ENCODE peak calls at places on chromosomes 2 and 18, in four cellular contexts. H, X, W and Y are unnamed samples.

GRCh38 chr2:120233292-120233691 is 10.1 kb upstream of the TMEM185B start:
- DNase-seq in H (no peak), X (no peak), W (no peak), Y (no peak)

GRCh38 chr2:101116841-101117552 is 34.2 kb downstream of the TBC1D8 start:
- DNase-seq in H (no peak), X (no peak), W (peak), Y (no peak)

GRCh38 chr2:112784199-112785189 is at the start of gene IL1A:
- DNase-seq in W (no peak), X (peak), H (no peak), Y (no peak)

GRCh38 chr2:26279886-26280285 is 35.1 kb downstream of the HADHB start:
- DNase-seq in H (no peak), W (no peak), X (no peak), Y (no peak)

GRCh38 chr2:66574701-66575624 is 140.0 kb downstream of the MEIS1 start:
- DNase-seq in W (peak), H (no peak), X (peak), Y (peak)

GRCh38 chr2:42010743-42011298 is 37.0 kb upstream of the PKDCC start:
- DNase-seq in W (no peak), X (no peak), H (no peak), Y (no peak)

GRCh38 chr2:79935771-79936657 is 368.5 kb downstream of the LRRTM1 start:
- DNase-seq in H (no peak), W (peak), X (peak), Y (peak)

GRCh38 chr2:238097201-238097987 is 2.7 kb upstream of the ESPNL start:
- DNase-seq in H (no peak), W (no peak), X (no peak), Y (no peak)

GRCh38 chr18:3596324-3597158 is 146.6 kb downstream of the TGIF1 start:
- DNase-seq in H (no peak), X (peak), W (peak), Y (no peak)

GRCh38 chr2:25545899-25546298 is 127.5 kb downstream of the DTNB start:
- DNase-seq in H (no peak), W (peak), X (peak), Y (no peak)

GRCh38 chr2:48439102-48439501 is 90.9 kb upstream of the STON1 start:
- DNase-seq in W (no peak), X (no peak), H (no peak), Y (no peak)

GRCh38 chr2:151518802-151519201 is 109.1 kb downstream of the RIF1 start:
- DNase-seq in W (no peak), X (no peak), H (no peak), Y (no peak)

GRCh38 chr2:740446-741293 is 63.5 kb upstream of the TMEM18 start:
- DNase-seq in H (no peak), W (peak), X (peak), Y (peak)

GRCh38 chr2:136116813-136117390 is 1.0 kb downstream of the CXCR4 start:
- DNase-seq in W (no peak), H (no peak), X (no peak), Y (no peak)

GRCh38 chr2:210660-211059 is 53.2 kb downstream of the SH3YL1 start:
- DNase-seq in W (no peak), X (no peak), H (no peak), Y (no peak)

GRCh38 chr2:213766465-213766891 is 482.2 kb downstream of the SPAG16 start:
- DNase-seq in H (peak), X (no peak), W (no peak), Y (no peak)

GRCh38 chr18:500230-500555 is 308 bp downstream of the COLEC12 start:
- DNase-seq in X (no peak), W (no peak), H (no peak), Y (no peak)

GRCh38 chr2:151260492-151261239 is 997 bp downstream of the RBM43 start:
- DNase-seq in H (peak), W (no peak), X (peak), Y (no peak)

GRCh38 chr2:187302619-187303018 is 145.4 kb downstream of the CALCRL start:
- DNase-seq in H (no peak), X (no peak), W (no peak), Y (no peak)

GRCh38 chr2:1210352-1210751 is 202.9 kb upstream of the TPO start:
- DNase-seq in H (no peak), X (no peak), W (no peak), Y (no peak)

GRCh38 chr18:37309861-37310260 is 255.7 kb downstream of the CELF4 start:
- DNase-seq in H (no peak), W (peak), X (no peak), Y (no peak)

GRCh38 chr2:150689600-150689999 is 202.1 kb upstream of the RND3 start:
- DNase-seq in H (no peak), X (no peak), W (no peak), Y (no peak)

GRCh38 chr2:141741652-141742051 is 389.2 kb downstream of the LRP1B start:
- DNase-seq in W (no peak), H (no peak), X (no peak), Y (no peak)

GRCh38 chr2:222693837-222694236 is 22.4 kb downstream of the MOGAT1 start:
- DNase-seq in H (no peak), W (peak), X (no peak), Y (no peak)
- TF ChIP-seq CREB1 in H (no peak), W (no peak), X (no peak), Y (no peak)

DNA sequence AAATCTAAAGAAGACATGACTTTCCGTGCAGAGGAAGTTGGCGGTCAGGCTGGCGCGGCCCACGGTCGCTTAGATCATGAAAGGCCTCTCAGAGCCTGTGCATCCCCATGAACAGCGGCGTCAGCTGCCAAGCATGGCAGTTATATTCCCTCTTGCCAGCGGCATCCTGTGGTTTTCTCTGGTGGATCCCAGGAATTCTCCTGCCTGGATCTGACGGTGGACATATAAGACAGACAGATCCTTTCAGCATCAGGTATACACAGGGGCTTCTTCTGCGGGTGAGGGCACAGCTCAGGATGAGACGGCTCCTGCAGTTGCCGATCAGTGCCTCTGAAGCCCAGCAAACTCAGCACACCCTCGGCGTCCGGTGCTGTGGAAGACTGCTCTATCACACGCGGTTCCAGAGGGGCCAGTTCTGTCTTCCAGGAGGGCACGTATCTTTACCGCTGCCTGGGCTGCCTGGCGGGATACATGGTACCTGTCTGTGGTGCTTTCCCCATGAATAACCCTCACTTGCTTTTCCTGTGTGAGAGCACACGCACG is 157.8 kb downstream of the LDLRAD4 start:
- DNase-seq in W (no peak), H (no peak), X (no peak), Y (no peak)
- TF ChIP-seq HDAC2 in W (no peak), H (no peak), X (no peak), Y (no peak)

GRCh38 chr2:39738941-39739340 is 40.1 kb downstream of the THUMPD2 start:
- DNase-seq in H (no peak), X (no peak), W (no peak), Y (no peak)

GRCh38 chr2:39736593-39736992 is 42.5 kb downstream of the THUMPD2 start:
- DNase-seq in W (no peak), X (no peak), H (no peak), Y (no peak)

GRCh38 chr2:39739386-39739785 is 39.7 kb downstream of the THUMPD2 start:
- DNase-seq in W (no peak), H (no peak), X (no peak), Y (no peak)

GRCh38 chr2:39735648-39736047 is 43.4 kb downstream of the THUMPD2 start:
- DNase-seq in H (no peak), W (no peak), X (no peak), Y (no peak)

GRCh38 chr2:39737661-39738060 is 41.4 kb downstream of the THUMPD2 start:
- DNase-seq in X (no peak), H (no peak), W (no peak), Y (peak)
- TF ChIP-seq CREB1 in X (no peak), H (no peak), W (no peak), Y (no peak)

GRCh38 chr2:64915510-64915900 is 73.7 kb upstream of the SLC1A4 start:
- DNase-seq in H (no peak), X (no peak), W (no peak), Y (no peak)

GRCh38 chr2:64918220-64918886 is 70.8 kb upstream of the SLC1A4 start:
- DNase-seq in W (no peak), H (no peak), X (no peak), Y (peak)

GRCh38 chr2:64913357-64913869 is 75.8 kb upstream of the SLC1A4 start:
- DNase-seq in W (peak), X (peak), H (no peak), Y (no peak)

GRCh38 chr2:64914247-64914646 is 75.0 kb upstream of the SLC1A4 start:
- DNase-seq in X (no peak), H (no peak), W (no peak), Y (no peak)

DNA sequence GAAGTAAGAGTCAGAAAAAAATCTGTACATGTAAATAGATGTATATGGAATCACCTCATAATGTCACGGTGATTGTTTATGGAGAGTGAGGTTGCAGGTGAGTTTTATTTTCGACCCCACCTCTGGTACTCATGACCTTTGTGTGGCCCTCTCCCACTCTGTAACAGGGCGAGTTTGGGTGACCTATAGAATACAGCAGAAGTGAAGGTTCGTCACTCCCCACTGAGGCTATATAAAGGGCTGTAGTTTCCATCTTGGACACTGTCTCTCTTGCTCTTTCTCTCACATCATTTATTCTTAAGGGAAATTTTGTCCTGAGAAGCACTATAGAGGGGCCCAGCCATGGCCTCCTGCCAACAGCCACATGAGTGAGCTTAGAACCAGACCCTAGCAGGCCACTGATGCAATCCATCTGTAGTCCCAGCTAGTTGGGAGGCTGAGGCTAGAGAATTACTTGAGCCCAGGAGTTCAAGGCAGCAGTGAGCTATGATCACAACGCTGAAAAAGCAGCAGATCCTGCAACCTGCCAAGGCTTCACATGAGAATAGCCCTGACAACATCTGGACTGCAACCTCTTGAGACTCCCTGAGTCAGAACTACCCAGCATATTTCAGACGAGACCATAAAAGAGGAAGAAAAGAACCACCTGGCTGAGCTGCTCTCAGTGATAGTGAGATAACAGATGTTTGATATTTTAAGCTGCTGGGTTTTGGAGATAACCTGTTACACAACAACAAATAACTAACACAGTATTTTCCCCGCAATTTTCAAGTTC is 74.3 kb upstream of the SLC1A4 start:
- DNase-seq in W (no peak), H (peak), X (peak), Y (no peak)
- TF ChIP-seq HDAC2 in W (no peak), H (no peak), X (no peak), Y (no peak)

GRCh38 chr2:69499242-69499641 is 62.0 kb upstream of the NFU1 start:
- DNase-seq in H (no peak), W (no peak), X (no peak), Y (no peak)
- TF ChIP-seq CREB1 in H (no peak), W (no peak), X (no peak), Y (no peak)

GRCh38 chr18:33746261-33746660 is 168.2 kb downstream of the ASXL3 start:
- DNase-seq in W (no peak), H (no peak), X (no peak), Y (no peak)
- TF ChIP-seq HDAC2 in W (no peak), H (no peak), X (no peak), Y (no peak)

GRCh38 chr2:177392373-177393246 is at the start of gene AGPS:
- DNase-seq in H (peak), X (peak), W (peak), Y (peak)
- TF ChIP-seq CREB1 in H (peak), X (peak), W (peak), Y (peak)